ENCODE peak calls at places on chromosomes 12 and 14, in seven cellular contexts. R, I, W, N, T, S and H are unnamed samples.

GRCh38 chr12:105427883-105428282 is 97.4 kb downstream of the C12orf75 start:
- DNase-seq in I (no peak), R (peak; percentile 40), S (no peak), N (no peak), W (no peak), T (no peak), H (no peak)

GRCh38 chr14:76024211-76024907 is 38.8 kb downstream of the IFT43 start:
- DNase-seq in N (no peak), S (no peak), W (no peak), R (no peak), T (no peak), I (no peak), H (no peak)

GRCh38 chr12:125272252-125272980 is 207.2 kb downstream of the AACS start:
- DNase-seq in W (no peak), N (no peak), R (no peak), I (no peak), T (no peak), S (no peak), H (no peak)

GRCh38 chr14:59687663-59688062 is 111.1 kb upstream of the CCDC175 start:
- DNase-seq in S (no peak), T (no peak), N (no peak), W (no peak), R (no peak), I (no peak), H (no peak)

GRCh38 chr12:120262852-120263724 is 2.4 kb downstream of the PXN start:
- DNase-seq in S (no peak), W (no peak), T (no peak), R (peak; percentile 39), I (no peak), N (no peak), H (no peak)

GRCh38 chr14:59727073-59727661 is 143.4 kb downstream of the RTN1 start:
- DNase-seq in R (no peak), I (no peak), N (no peak), S (no peak), T (no peak), W (no peak), H (no peak)

GRCh38 chr12:89135976-89136634 is 216.2 kb downstream of the DUSP6 start:
- DNase-seq in T (no peak), I (no peak), W (no peak), N (no peak), R (peak; percentile 68), S (no peak), H (peak; percentile 48)

GRCh38 chr12:42450248-42450647 is 124.3 kb downstream of the PPHLN1 start:
- DNase-seq in R (peak; percentile 25), N (no peak), T (no peak), W (no peak), I (no peak), S (no peak), H (no peak)

GRCh38 chr14:90382491-90383125 is 14.2 kb upstream of the CALM1 start:
- DNase-seq in I (peak; percentile 55), R (peak; percentile 69), S (peak; percentile 63), T (no peak), W (peak; percentile 52), N (peak; percentile 79), H (no peak)

GRCh38 chr12:75704664-75705063 is 193.3 kb upstream of the KRR1 start:
- DNase-seq in W (no peak), I (no peak), S (no peak), R (no peak), N (peak; percentile 14), T (no peak), H (no peak)

GRCh38 chr12:100184549-100184948 is 16.1 kb upstream of the ACTR6 start:
- DNase-seq in N (no peak), R (no peak), I (no peak), W (no peak), T (no peak), S (no peak), H (no peak)

GRCh38 chr12:48903363-48903981 is 21.8 kb downstream of the FKBP11 start:
- DNase-seq in N (no peak), T (no peak), W (no peak), R (no peak), I (no peak), S (no peak), H (no peak)

GRCh38 chr12:43861015-43861846 is 25.4 kb downstream of the TMEM117 start:
- DNase-seq in S (no peak), I (no peak), T (no peak), N (no peak), R (no peak), W (no peak), H (no peak)